ENCODE peak calls at places on chromosomes 7 and 10, in ten cellular contexts. One of them, this sample, is unnamed.
A peak's percentile ranks its signal among the peaks of the same experiment; 100 is the strongest.

GRCh38 chr10:79411546-79412495 is 33.6 kb downstream of the ZCCHC24 start:
- DNase-seq in GM23248: no peak
- DNase-seq in CD4-positive, alpha-beta T cell: no peak
- DNase-seq in heart left ventricle: peak; percentile 55
- DNase-seq in lower lobe of right lung: peak; percentile 49
- DNase-seq in Karpas-422: no peak
- DNase-seq in neural progenitor cell: no peak
- DNase-seq in cardiac muscle cell: no peak
- DNase-seq in CD4-positive, alpha-beta memory T cell: no peak
- DNase-seq in HCT116: no peak
- DNase-seq in this sample: no peak

GRCh38 chr7:13551503-13551902 is 438.0 kb downstream of the ETV1 start:
- DNase-seq in CD4-positive, alpha-beta memory T cell: no peak
- DNase-seq in neural progenitor cell: no peak
- DNase-seq in CD4-positive, alpha-beta T cell: no peak
- DNase-seq in cardiac muscle cell: no peak
- DNase-seq in HCT116: no peak
- DNase-seq in lower lobe of right lung: no peak
- DNase-seq in heart left ventricle: no peak
- DNase-seq in GM23248: no peak
- DNase-seq in Karpas-422: peak; percentile 56
- DNase-seq in this sample: no peak

GRCh38 chr7:39332142-39332541 is 234.1 kb upstream of the YAE1 start:
- DNase-seq in neural progenitor cell: peak; percentile 25
- DNase-seq in GM23248: no peak
- DNase-seq in lower lobe of right lung: no peak
- DNase-seq in HCT116: no peak
- DNase-seq in CD4-positive, alpha-beta T cell: no peak
- DNase-seq in cardiac muscle cell: no peak
- DNase-seq in CD4-positive, alpha-beta memory T cell: no peak
- DNase-seq in Karpas-422: no peak
- DNase-seq in heart left ventricle: no peak
- DNase-seq in this sample: no peak

GRCh38 chr10:90920986-90921643 is at the start of gene ANKRD1:
- DNase-seq in HCT116: peak; percentile 60
- DNase-seq in CD4-positive, alpha-beta memory T cell: no peak
- DNase-seq in lower lobe of right lung: no peak
- DNase-seq in neural progenitor cell: peak; percentile 32
- DNase-seq in CD4-positive, alpha-beta T cell: no peak
- DNase-seq in GM23248: peak; percentile 74
- DNase-seq in cardiac muscle cell: peak; percentile 66
- DNase-seq in heart left ventricle: no peak
- DNase-seq in Karpas-422: no peak
- DNase-seq in this sample: no peak

GRCh38 chr10:102280397-102281015 is 35.2 kb downstream of the GBF1 start:
- DNase-seq in GM23248: peak; percentile 15
- DNase-seq in cardiac muscle cell: peak; percentile 49
- DNase-seq in lower lobe of right lung: no peak
- DNase-seq in HCT116: no peak
- DNase-seq in Karpas-422: no peak
- DNase-seq in heart left ventricle: no peak
- DNase-seq in CD4-positive, alpha-beta T cell: no peak
- DNase-seq in CD4-positive, alpha-beta memory T cell: no peak
- DNase-seq in neural progenitor cell: no peak
- DNase-seq in this sample: no peak

GRCh38 chr7:69778138-69778537 is 179.9 kb downstream of the AUTS2 start:
- DNase-seq in lower lobe of right lung: no peak
- DNase-seq in cardiac muscle cell: no peak
- DNase-seq in CD4-positive, alpha-beta T cell: no peak
- DNase-seq in Karpas-422: no peak
- DNase-seq in GM23248: no peak
- DNase-seq in heart left ventricle: no peak
- DNase-seq in HCT116: no peak
- DNase-seq in neural progenitor cell: no peak
- DNase-seq in CD4-positive, alpha-beta memory T cell: no peak
- DNase-seq in this sample: no peak

GRCh38 chr10:94963901-94964300 is 25.4 kb downstream of the CYP2C9 start:
- DNase-seq in CD4-positive, alpha-beta T cell: no peak
- DNase-seq in neural progenitor cell: peak; percentile 90
- DNase-seq in GM23248: peak; percentile 57
- DNase-seq in lower lobe of right lung: no peak
- DNase-seq in CD4-positive, alpha-beta memory T cell: no peak
- DNase-seq in heart left ventricle: no peak
- DNase-seq in HCT116: peak; percentile 46
- DNase-seq in Karpas-422: peak; percentile 52
- DNase-seq in cardiac muscle cell: peak; percentile 28
- DNase-seq in this sample: no peak

GRCh38 chr7:135994466-135995205 is 17.5 kb upstream of the MTPN start:
- DNase-seq in GM23248: peak; percentile 76
- DNase-seq in CD4-positive, alpha-beta memory T cell: no peak
- DNase-seq in heart left ventricle: no peak
- DNase-seq in HCT116: no peak
- DNase-seq in lower lobe of right lung: no peak
- DNase-seq in cardiac muscle cell: peak; percentile 52
- DNase-seq in neural progenitor cell: no peak
- DNase-seq in CD4-positive, alpha-beta T cell: no peak
- DNase-seq in Karpas-422: no peak
- DNase-seq in this sample: no peak

GRCh38 chr10:1369197-1369596 is 313.0 kb downstream of the WDR37 start:
- DNase-seq in CD4-positive, alpha-beta memory T cell: no peak
- DNase-seq in GM23248: no peak
- DNase-seq in HCT116: no peak
- DNase-seq in CD4-positive, alpha-beta T cell: no peak
- DNase-seq in lower lobe of right lung: no peak
- DNase-seq in cardiac muscle cell: no peak
- DNase-seq in heart left ventricle: no peak
- DNase-seq in neural progenitor cell: peak; percentile 32
- DNase-seq in Karpas-422: no peak
- DNase-seq in this sample: no peak

GRCh38 chr7:44884553-44885393 is 557 bp downstream of the PURB start:
- DNase-seq in HCT116: no peak
- DNase-seq in heart left ventricle: peak; percentile 85
- DNase-seq in cardiac muscle cell: peak; percentile 86
- DNase-seq in lower lobe of right lung: peak; percentile 77
- DNase-seq in CD4-positive, alpha-beta T cell: peak; percentile 30
- DNase-seq in GM23248: peak; percentile 86
- DNase-seq in CD4-positive, alpha-beta memory T cell: peak; percentile 65
- DNase-seq in neural progenitor cell: peak; percentile 77
- DNase-seq in Karpas-422: peak; percentile 59
- DNase-seq in this sample: peak; percentile 74

GRCh38 chr10:70692043-70692603 is 19.8 kb downstream of the ADAMTS14 start:
- DNase-seq in lower lobe of right lung: no peak
- DNase-seq in cardiac muscle cell: no peak
- DNase-seq in HCT116: no peak
- DNase-seq in GM23248: peak; percentile 36
- DNase-seq in heart left ventricle: no peak
- DNase-seq in neural progenitor cell: peak; percentile 28
- DNase-seq in CD4-positive, alpha-beta T cell: no peak
- DNase-seq in CD4-positive, alpha-beta memory T cell: no peak
- DNase-seq in Karpas-422: no peak
- DNase-seq in this sample: no peak

GRCh38 chr7:3042861-3043489 is 692 bp downstream of the CARD11 start:
- DNase-seq in CD4-positive, alpha-beta memory T cell: peak; percentile 64
- DNase-seq in Karpas-422: peak; percentile 80
- DNase-seq in HCT116: no peak
- DNase-seq in heart left ventricle: no peak
- DNase-seq in cardiac muscle cell: no peak
- DNase-seq in neural progenitor cell: no peak
- DNase-seq in CD4-positive, alpha-beta T cell: peak; percentile 56
- DNase-seq in GM23248: no peak
- DNase-seq in lower lobe of right lung: no peak
- DNase-seq in this sample: no peak

GRCh38 chr7:130273081-130273699 is 6.5 kb downstream of the CPA2 start:
- DNase-seq in cardiac muscle cell: peak; percentile 73
- DNase-seq in CD4-positive, alpha-beta memory T cell: peak; percentile 1
- DNase-seq in Karpas-422: peak; percentile 27
- DNase-seq in CD4-positive, alpha-beta T cell: no peak
- DNase-seq in heart left ventricle: no peak
- DNase-seq in lower lobe of right lung: no peak
- DNase-seq in neural progenitor cell: peak; percentile 95
- DNase-seq in HCT116: no peak
- DNase-seq in GM23248: peak; percentile 36
- DNase-seq in this sample: no peak

GRCh38 chr10:72261323-72262018 is 12.3 kb upstream of the DDIT4 start:
- DNase-seq in cardiac muscle cell: no peak
- DNase-seq in CD4-positive, alpha-beta memory T cell: peak; percentile 22
- DNase-seq in CD4-positive, alpha-beta T cell: no peak
- DNase-seq in heart left ventricle: no peak
- DNase-seq in GM23248: no peak
- DNase-seq in lower lobe of right lung: no peak
- DNase-seq in neural progenitor cell: no peak
- DNase-seq in Karpas-422: no peak
- DNase-seq in HCT116: no peak
- DNase-seq in this sample: no peak

GRCh38 chr7:82506702-82507101 is 63.1 kb upstream of the CACNA2D1 start:
- DNase-seq in GM23248: peak; percentile 83
- DNase-seq in HCT116: no peak
- DNase-seq in heart left ventricle: no peak
- DNase-seq in neural progenitor cell: no peak
- DNase-seq in cardiac muscle cell: peak; percentile 76
- DNase-seq in CD4-positive, alpha-beta memory T cell: no peak
- DNase-seq in Karpas-422: no peak
- DNase-seq in lower lobe of right lung: no peak
- DNase-seq in CD4-positive, alpha-beta T cell: no peak
- DNase-seq in this sample: peak; percentile 70

GRCh38 chr10:27157150-27157549 is 2.0 kb downstream of the MASTL start:
- DNase-seq in Karpas-422: no peak
- DNase-seq in neural progenitor cell: no peak
- DNase-seq in CD4-positive, alpha-beta T cell: no peak
- DNase-seq in heart left ventricle: no peak
- DNase-seq in cardiac muscle cell: peak; percentile 9
- DNase-seq in CD4-positive, alpha-beta memory T cell: no peak
- DNase-seq in GM23248: peak; percentile 15
- DNase-seq in HCT116: no peak
- DNase-seq in lower lobe of right lung: no peak
- DNase-seq in this sample: no peak

GRCh38 chr10:116753759-116754158 is 11.4 kb upstream of the HSPA12A start:
- DNase-seq in GM23248: peak; percentile 50
- DNase-seq in Karpas-422: peak; percentile 51
- DNase-seq in lower lobe of right lung: no peak
- DNase-seq in CD4-positive, alpha-beta T cell: no peak
- DNase-seq in neural progenitor cell: no peak
- DNase-seq in HCT116: no peak
- DNase-seq in heart left ventricle: no peak
- DNase-seq in CD4-positive, alpha-beta memory T cell: no peak
- DNase-seq in cardiac muscle cell: peak; percentile 70
- DNase-seq in this sample: peak; percentile 30

GRCh38 chr10:42933454-42934340 is 143.2 kb upstream of the RET start:
- DNase-seq in cardiac muscle cell: peak; percentile 55
- DNase-seq in GM23248: no peak
- DNase-seq in lower lobe of right lung: no peak
- DNase-seq in heart left ventricle: no peak
- DNase-seq in CD4-positive, alpha-beta memory T cell: peak; percentile 20
- DNase-seq in HCT116: no peak
- DNase-seq in neural progenitor cell: peak; percentile 73
- DNase-seq in CD4-positive, alpha-beta T cell: no peak
- DNase-seq in Karpas-422: no peak
- DNase-seq in this sample: no peak

DNA sequence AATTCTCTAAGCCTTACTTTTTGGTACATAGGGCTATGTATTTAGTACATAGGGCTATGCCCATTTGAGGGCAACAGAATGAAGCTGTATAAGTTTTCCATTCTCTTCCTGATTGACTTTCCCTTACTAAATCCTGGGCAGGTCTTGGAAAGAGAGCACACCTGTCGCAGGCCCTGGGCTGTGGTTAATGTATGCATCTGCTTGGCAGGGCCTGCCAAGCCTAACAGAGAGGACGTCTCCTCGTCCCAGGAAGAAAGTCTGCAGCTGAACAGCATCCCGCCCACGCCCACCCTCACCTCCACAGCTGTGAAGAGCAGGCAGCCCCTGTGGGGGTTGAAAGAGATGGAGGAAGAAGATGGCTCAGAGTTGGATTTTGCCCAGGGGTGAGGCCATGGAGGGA is 8.9 kb upstream of the PVRIG start:
- DNase-seq in cardiac muscle cell: no peak
- DNase-seq in GM23248: no peak
- DNase-seq in lower lobe of right lung: no peak
- DNase-seq in CD4-positive, alpha-beta memory T cell: no peak
- DNase-seq in neural progenitor cell: no peak
- DNase-seq in heart left ventricle: no peak
- DNase-seq in CD4-positive, alpha-beta T cell: no peak
- DNase-seq in HCT116: no peak
- DNase-seq in Karpas-422: no peak
- DNase-seq in this sample: no peak
- H3K27me3 ChIP-seq in cardiac muscle cell: no peaks in the 10 kb centered on the region
- H3K27me3 ChIP-seq in GM23248: no peaks in the 10 kb centered on the region
- H3K27me3 ChIP-seq in lower lobe of right lung: no peaks in the 10 kb centered on the region
- H3K27me3 ChIP-seq in CD4-positive, alpha-beta memory T cell: no peaks in the 10 kb centered on the region
- H3K27me3 ChIP-seq in neural progenitor cell: peaks cover 3% of the 10 kb centered on the region
- H3K27me3 ChIP-seq in heart left ventricle: peaks cover 7% of the 10 kb centered on the region
- H3K27me3 ChIP-seq in CD4-positive, alpha-beta T cell: no peaks in the 10 kb centered on the region
- H3K27me3 ChIP-seq in HCT116: no peaks in the 10 kb centered on the region
- H3K27me3 ChIP-seq in Karpas-422: no peaks in the 10 kb centered on the region
- H3K27me3 ChIP-seq in this sample: no peaks in the 10 kb centered on the region

GRCh38 chr7:8228766-8229674 is 32.9 kb downstream of the ICA1 start:
- DNase-seq in Karpas-422: no peak
- DNase-seq in HCT116: no peak
- DNase-seq in lower lobe of right lung: no peak
- DNase-seq in CD4-positive, alpha-beta memory T cell: no peak
- DNase-seq in cardiac muscle cell: no peak
- DNase-seq in GM23248: no peak
- DNase-seq in neural progenitor cell: no peak
- DNase-seq in CD4-positive, alpha-beta T cell: no peak
- DNase-seq in heart left ventricle: no peak
- DNase-seq in this sample: no peak
- H3K27me3 ChIP-seq in Karpas-422: no peaks in the 10 kb centered on the region
- H3K27me3 ChIP-seq in HCT116: no peaks in the 10 kb centered on the region
- H3K27me3 ChIP-seq in lower lobe of right lung: no peaks in the 10 kb centered on the region
- H3K27me3 ChIP-seq in CD4-positive, alpha-beta memory T cell: peaks cover 5% of the 10 kb centered on the region
- H3K27me3 ChIP-seq in cardiac muscle cell: no peaks in the 10 kb centered on the region
- H3K27me3 ChIP-seq in GM23248: peaks cover 6% of the 10 kb centered on the region
- H3K27me3 ChIP-seq in neural progenitor cell: no peaks in the 10 kb centered on the region
- H3K27me3 ChIP-seq in CD4-positive, alpha-beta T cell: peaks cover 9% of the 10 kb centered on the region
- H3K27me3 ChIP-seq in heart left ventricle: no peaks in the 10 kb centered on the region
- H3K27me3 ChIP-seq in this sample: no peaks in the 10 kb centered on the region

DNA sequence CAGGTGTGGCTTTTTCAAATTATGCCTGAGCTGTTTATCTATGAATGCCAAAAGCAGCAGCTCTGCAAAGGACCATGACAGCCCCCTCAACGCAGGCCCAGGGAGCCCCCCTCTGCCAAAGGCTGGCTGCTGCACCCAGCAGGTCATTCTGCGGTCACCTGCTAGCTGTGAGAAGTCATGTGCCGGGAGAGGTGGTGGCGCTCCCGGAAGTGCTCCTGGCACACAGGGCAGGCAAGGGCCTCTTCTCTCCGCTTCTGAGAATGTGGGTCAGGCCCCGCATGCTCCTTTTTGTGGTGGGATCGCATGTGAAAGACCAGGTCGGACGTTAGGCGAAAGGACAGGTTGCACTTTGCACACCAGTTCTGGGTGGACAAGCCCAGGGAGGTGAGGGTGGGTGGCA is 16.4 kb downstream of the ZNF488 start:
- DNase-seq in neural progenitor cell: no peak
- DNase-seq in HCT116: no peak
- DNase-seq in CD4-positive, alpha-beta memory T cell: no peak
- DNase-seq in heart left ventricle: no peak
- DNase-seq in Karpas-422: no peak
- DNase-seq in GM23248: no peak
- DNase-seq in lower lobe of right lung: no peak
- DNase-seq in CD4-positive, alpha-beta T cell: no peak
- DNase-seq in cardiac muscle cell: no peak
- DNase-seq in this sample: no peak
- H3K27me3 ChIP-seq in neural progenitor cell: no peaks in the 10 kb centered on the region
- H3K27me3 ChIP-seq in HCT116: no peaks in the 10 kb centered on the region
- H3K27me3 ChIP-seq in CD4-positive, alpha-beta memory T cell: no peaks in the 10 kb centered on the region
- H3K27me3 ChIP-seq in heart left ventricle: no peaks in the 10 kb centered on the region
- H3K27me3 ChIP-seq in Karpas-422: no peaks in the 10 kb centered on the region
- H3K27me3 ChIP-seq in GM23248: peaks cover 17% of the 10 kb centered on the region
- H3K27me3 ChIP-seq in lower lobe of right lung: no peaks in the 10 kb centered on the region
- H3K27me3 ChIP-seq in CD4-positive, alpha-beta T cell: no peaks in the 10 kb centered on the region
- H3K27me3 ChIP-seq in cardiac muscle cell: no peaks in the 10 kb centered on the region
- H3K27me3 ChIP-seq in this sample: no peaks in the 10 kb centered on the region

GRCh38 chr7:155508372-155509024 is 37.9 kb downstream of the CNPY1 start:
- DNase-seq in lower lobe of right lung: no peak
- DNase-seq in Karpas-422: no peak
- DNase-seq in HCT116: no peak
- DNase-seq in cardiac muscle cell: no peak
- DNase-seq in CD4-positive, alpha-beta memory T cell: no peak
- DNase-seq in GM23248: no peak
- DNase-seq in CD4-positive, alpha-beta T cell: no peak
- DNase-seq in heart left ventricle: no peak
- DNase-seq in neural progenitor cell: no peak
- DNase-seq in this sample: no peak
- H3K27me3 ChIP-seq in lower lobe of right lung: peaks cover 91% of the 10 kb centered on the region
- H3K27me3 ChIP-seq in Karpas-422: no peaks in the 10 kb centered on the region
- H3K27me3 ChIP-seq in HCT116: peaks cover 74% of the 10 kb centered on the region
- H3K27me3 ChIP-seq in cardiac muscle cell: peaks cover 100% of the 10 kb centered on the region
- H3K27me3 ChIP-seq in CD4-positive, alpha-beta memory T cell: peaks cover 52% of the 10 kb centered on the region
- H3K27me3 ChIP-seq in GM23248: peaks cover 95% of the 10 kb centered on the region
- H3K27me3 ChIP-seq in CD4-positive, alpha-beta T cell: peaks cover 96% of the 10 kb centered on the region
- H3K27me3 ChIP-seq in heart left ventricle: peaks cover 99% of the 10 kb centered on the region
- H3K27me3 ChIP-seq in neural progenitor cell: peaks cover 100% of the 10 kb centered on the region
- H3K27me3 ChIP-seq in this sample: peaks cover 14% of the 10 kb centered on the region